ENCODE peak calls at places on chromosomes 2 and 18, in five cellular contexts. One of them, this sample, is unnamed.

GRCh38 chr2:105437708-105438103 is 38.9 kb upstream of the FHL2 start:
- DNase-seq in colonic mucosa: no peak
- DNase-seq in psoas muscle: no peak
- DNase-seq in ovary: no peak
- DNase-seq in left lung: no peak
- DNase-seq in this sample: no peak

GRCh38 chr2:10523406-10524189 is 75.5 kb upstream of the ODC1 start:
- DNase-seq in colonic mucosa: no peak
- DNase-seq in left lung: no peak
- DNase-seq in psoas muscle: no peak
- DNase-seq in ovary: no peak
- DNase-seq in this sample: no peak

GRCh38 chr18:3041857-3042256 is 28.9 kb upstream of the LPIN2 start:
- DNase-seq in left lung: no peak
- DNase-seq in ovary: no peak
- DNase-seq in colonic mucosa: no peak
- DNase-seq in psoas muscle: no peak
- DNase-seq in this sample: no peak

GRCh38 chr2:85924522-85924921 is 35.7 kb upstream of the ST3GAL5 start:
- DNase-seq in left lung: no peak
- DNase-seq in psoas muscle: peak; percentile 75
- DNase-seq in colonic mucosa: peak; percentile 30
- DNase-seq in ovary: peak; percentile 71
- DNase-seq in this sample: peak; percentile 74

GRCh38 chr2:215664847-215665525 is 229.1 kb upstream of the FN1 start:
- DNase-seq in psoas muscle: no peak
- DNase-seq in ovary: no peak
- DNase-seq in left lung: no peak
- DNase-seq in colonic mucosa: no peak
- DNase-seq in this sample: no peak

GRCh38 chr2:209496586-209496982 is 72.7 kb downstream of the MAP2 start:
- DNase-seq in colonic mucosa: no peak
- DNase-seq in ovary: no peak
- DNase-seq in psoas muscle: no peak
- DNase-seq in left lung: no peak
- DNase-seq in this sample: no peak

GRCh38 chr2:10030311-10030736 is 13.0 kb upstream of the KLF11 start:
- DNase-seq in colonic mucosa: peak; percentile 70
- DNase-seq in ovary: no peak
- DNase-seq in psoas muscle: peak; percentile 51
- DNase-seq in left lung: peak; percentile 50
- DNase-seq in this sample: no peak

GRCh38 chr2:25955036-25955435 is 27.3 kb downstream of the KIF3C start:
- DNase-seq in left lung: no peak
- DNase-seq in psoas muscle: no peak
- DNase-seq in colonic mucosa: no peak
- DNase-seq in ovary: no peak
- DNase-seq in this sample: no peak

GRCh38 chr18:55241016-55241415 is 281.8 kb upstream of the CCDC68 start:
- DNase-seq in psoas muscle: no peak
- DNase-seq in ovary: no peak
- DNase-seq in left lung: no peak
- DNase-seq in colonic mucosa: no peak
- DNase-seq in this sample: no peak

GRCh38 chr2:230942920-230943896 is 18.2 kb upstream of the GPR55 start:
- DNase-seq in psoas muscle: no peak
- DNase-seq in colonic mucosa: no peak
- DNase-seq in left lung: no peak
- DNase-seq in ovary: no peak
- DNase-seq in this sample: peak; percentile 32

DNA sequence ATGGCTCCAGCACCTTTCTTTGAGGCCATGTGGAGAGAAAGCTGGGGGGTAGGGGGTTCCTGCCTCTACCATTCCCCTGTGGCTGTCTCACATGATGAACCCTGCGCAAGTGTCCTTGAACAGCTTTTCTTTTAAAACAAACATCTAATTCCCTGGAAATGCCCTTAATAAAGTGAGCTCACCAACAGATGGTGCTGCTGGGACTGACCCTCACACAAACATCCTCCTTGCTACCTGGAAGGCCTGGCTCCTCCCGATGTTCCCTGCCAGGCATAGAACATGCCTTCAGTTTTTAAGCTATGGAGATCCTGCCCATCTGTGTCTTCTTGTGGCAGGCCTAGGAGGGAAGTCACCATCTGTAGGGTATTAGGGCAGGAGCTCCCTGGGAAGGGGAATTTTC is 60.7 kb upstream of the GATA6 start:
- DNase-seq in ovary: no peak
- DNase-seq in left lung: no peak
- DNase-seq in psoas muscle: no peak
- DNase-seq in colonic mucosa: no peak
- DNase-seq in this sample: no peak
- TF ChIP-seq CTCF in ovary: no peak
- TF ChIP-seq CTCF in left lung: no peak
- TF ChIP-seq CTCF in psoas muscle: no peak
- TF ChIP-seq CTCF in colonic mucosa: no peak
- TF ChIP-seq CTCF in this sample: no peak

GRCh38 chr2:74836675-74837401 is 2.9 kb downstream of the HK2 start:
- DNase-seq in ovary: no peak
- DNase-seq in colonic mucosa: no peak
- DNase-seq in psoas muscle: no peak
- DNase-seq in left lung: no peak
- DNase-seq in this sample: no peak
- H3K4me3 ChIP-seq in ovary: no peak overlapping the region
- H3K4me3 ChIP-seq in colonic mucosa: peak overlapping the region; percentile 77
- H3K4me3 ChIP-seq in psoas muscle: peak overlapping the region; percentile 75
- H3K4me3 ChIP-seq in left lung: peak overlapping the region; percentile 89
- H3K4me3 ChIP-seq in this sample: no peak overlapping the region

GRCh38 chr2:31263636-31264190 is 29.8 kb downstream of the EHD3 start:
- DNase-seq in left lung: no peak
- DNase-seq in ovary: no peak
- DNase-seq in colonic mucosa: no peak
- DNase-seq in psoas muscle: no peak
- DNase-seq in this sample: no peak
- TF ChIP-seq CTCF in left lung: no peak
- TF ChIP-seq CTCF in ovary: no peak
- TF ChIP-seq CTCF in colonic mucosa: no peak
- TF ChIP-seq CTCF in psoas muscle: peak; percentile 8
- TF ChIP-seq CTCF in this sample: no peak

GRCh38 chr2:172086349-172087190 is 1.3 kb downstream of the DLX1 start:
- DNase-seq in psoas muscle: no peak
- DNase-seq in colonic mucosa: peak; percentile 60
- DNase-seq in left lung: no peak
- DNase-seq in ovary: no peak
- DNase-seq in this sample: no peak
- H3K4me3 ChIP-seq in psoas muscle: peak overlapping the region; percentile 66
- H3K4me3 ChIP-seq in colonic mucosa: no peak overlapping the region
- H3K4me3 ChIP-seq in left lung: no peak overlapping the region
- H3K4me3 ChIP-seq in ovary: no peak overlapping the region
- H3K4me3 ChIP-seq in this sample: no peak overlapping the region